ENCODE peak calls at places on chromosome X, in seven cellular contexts. H, A, L, W, R, G and V are unnamed samples.

GRCh38 chrX:129665916-129666644 is 11.3 kb upstream of the APLN start:
- DNase-seq in A (peak; percentile 78), G (no peak), H (peak; percentile 90), L (no peak), R (no peak), W (no peak), V (no peak)

GRCh38 chrX:97895751-97896150 is 1012.0 kb downstream of the RPA4 start:
- DNase-seq in R (no peak), W (no peak), A (peak; percentile 61), H (peak; percentile 19), G (no peak), L (no peak), V (no peak)

GRCh38 chrX:30643313-30643821 is 9.9 kb upstream of the GK start:
- DNase-seq in G (no peak), R (no peak), L (no peak), H (peak; percentile 88), A (peak; percentile 85), W (no peak), V (no peak)

GRCh38 chrX:9947395-9947794 is 19.8 kb upstream of the CLDN34 start:
- DNase-seq in W (no peak), G (no peak), H (no peak), L (no peak), A (no peak), R (no peak), V (no peak)

GRCh38 chrX:19670854-19671620 is 155.7 kb upstream of the MAP3K15 start:
- DNase-seq in L (peak; percentile 18), R (peak; percentile 55), H (peak; percentile 80), G (peak; percentile 19), W (no peak), A (peak; percentile 78), V (no peak)

GRCh38 chrX:57573754-57574153 is 18.1 kb upstream of the ZXDB start:
- DNase-seq in R (no peak), G (no peak), H (peak; percentile 44), A (no peak), L (no peak), W (peak; percentile 29), V (no peak)

GRCh38 chrX:29851971-29852605 is 363.3 kb upstream of the MAGEB2 start:
- DNase-seq in A (no peak), G (no peak), W (no peak), H (no peak), L (no peak), R (no peak), V (no peak)

GRCh38 chrX:47571215-47571614 is 10.2 kb downstream of the ARAF start:
- DNase-seq in L (no peak), R (no peak), W (no peak), A (no peak), H (no peak), G (no peak), V (no peak)

GRCh38 chrX:15908891-15909290 is 54.3 kb upstream of the AP1S2 start:
- DNase-seq in R (no peak), H (peak; percentile 21), G (no peak), W (no peak), A (no peak), L (no peak), V (no peak)

GRCh38 chrX:133214316-133214715 is 3.8 kb downstream of the TFDP3 start:
- DNase-seq in G (no peak), R (no peak), W (no peak), A (peak; percentile 16), L (no peak), H (no peak), V (no peak)

GRCh38 chrX:85112270-85112669 is 108.6 kb downstream of the APOOL start:
- DNase-seq in R (peak; percentile 55), L (no peak), H (no peak), A (no peak), W (no peak), G (no peak), V (no peak)

GRCh38 chrX:15737957-15738685 is at the start of gene CA5B:
- DNase-seq in H (peak; percentile 86), R (peak; percentile 99), W (peak; percentile 95), L (peak; percentile 94), G (peak; percentile 88), A (peak; percentile 82), V (peak; percentile 87)

GRCh38 chrX:135974279-135974856 is 580 bp upstream of the MMGT1 start:
- DNase-seq in L (peak; percentile 80), R (peak; percentile 78), G (peak; percentile 61), W (peak; percentile 64), A (peak; percentile 57), H (peak; percentile 55), V (peak; percentile 85)

GRCh38 chrX:155218777-155219176 is 2.5 kb downstream of the VBP1 start:
- DNase-seq in A (no peak), L (no peak), W (no peak), R (no peak), H (no peak), G (no peak), V (no peak)

GRCh38 chrX:78333521-78333920 is 6.1 kb upstream of the CYSLTR1 start:
- DNase-seq in G (no peak), W (no peak), L (no peak), H (peak; percentile 55), R (no peak), A (no peak), V (no peak)

GRCh38 chrX:81237516-81237915 is 35.6 kb downstream of the SH3BGRL start:
- DNase-seq in A (no peak), L (no peak), G (no peak), H (no peak), R (no peak), W (no peak), V (no peak)

GRCh38 chrX:45748443-45748842 is 547.8 kb upstream of the DIPK2B start:
- DNase-seq in A (no peak), W (no peak), G (no peak), R (no peak), L (no peak), H (peak; percentile 11), V (no peak)

GRCh38 chrX:82961129-82961528 is 547.0 kb upstream of the POU3F4 start:
- DNase-seq in G (no peak), L (no peak), H (no peak), A (no peak), W (no peak), R (no peak), V (no peak)

GRCh38 chrX:136931661-136932060 is 51.1 kb upstream of the RBMX start:
- DNase-seq in R (no peak), H (no peak), L (no peak), A (no peak), W (no peak), G (no peak), V (no peak)

GRCh38 chrX:71936632-71937031 is 26.0 kb downstream of the NHSL2 start:
- DNase-seq in R (no peak), L (no peak), W (no peak), H (no peak), G (no peak), A (no peak), V (no peak)

GRCh38 chrX:28880136-28880535 is 292.9 kb downstream of the IL1RAPL1 start:
- DNase-seq in G (no peak), A (no peak), W (no peak), L (no peak), R (no peak), H (peak; percentile 46), V (no peak)

GRCh38 chrX:75067931-75068330 is 88.2 kb downstream of the ABCB7 start:
- DNase-seq in L (no peak), W (no peak), A (peak; percentile 3), H (peak; percentile 33), G (no peak), R (no peak), V (no peak)

GRCh38 chrX:94204524-94204923 is 530.5 kb downstream of the FAM133A start:
- DNase-seq in W (no peak), R (no peak), H (no peak), L (no peak), G (no peak), A (no peak), V (no peak)

GRCh38 chrX:43279341-43279808 is 376.7 kb upstream of the MAOA start:
- DNase-seq in H (no peak), L (no peak), W (no peak), R (no peak), A (no peak), G (no peak), V (no peak)

GRCh38 chrX:103063191-103063845 is 653 bp downstream of the BEX1 start:
- DNase-seq in H (peak; percentile 48), L (no peak), R (no peak), G (no peak), A (peak; percentile 11), W (peak; percentile 3), V (peak; percentile 9)
- TF ChIP-seq CTCF in H (no peak), L (no peak), R (no peak), G (no peak), A (no peak), W (no peak), V (no peak)

DNA sequence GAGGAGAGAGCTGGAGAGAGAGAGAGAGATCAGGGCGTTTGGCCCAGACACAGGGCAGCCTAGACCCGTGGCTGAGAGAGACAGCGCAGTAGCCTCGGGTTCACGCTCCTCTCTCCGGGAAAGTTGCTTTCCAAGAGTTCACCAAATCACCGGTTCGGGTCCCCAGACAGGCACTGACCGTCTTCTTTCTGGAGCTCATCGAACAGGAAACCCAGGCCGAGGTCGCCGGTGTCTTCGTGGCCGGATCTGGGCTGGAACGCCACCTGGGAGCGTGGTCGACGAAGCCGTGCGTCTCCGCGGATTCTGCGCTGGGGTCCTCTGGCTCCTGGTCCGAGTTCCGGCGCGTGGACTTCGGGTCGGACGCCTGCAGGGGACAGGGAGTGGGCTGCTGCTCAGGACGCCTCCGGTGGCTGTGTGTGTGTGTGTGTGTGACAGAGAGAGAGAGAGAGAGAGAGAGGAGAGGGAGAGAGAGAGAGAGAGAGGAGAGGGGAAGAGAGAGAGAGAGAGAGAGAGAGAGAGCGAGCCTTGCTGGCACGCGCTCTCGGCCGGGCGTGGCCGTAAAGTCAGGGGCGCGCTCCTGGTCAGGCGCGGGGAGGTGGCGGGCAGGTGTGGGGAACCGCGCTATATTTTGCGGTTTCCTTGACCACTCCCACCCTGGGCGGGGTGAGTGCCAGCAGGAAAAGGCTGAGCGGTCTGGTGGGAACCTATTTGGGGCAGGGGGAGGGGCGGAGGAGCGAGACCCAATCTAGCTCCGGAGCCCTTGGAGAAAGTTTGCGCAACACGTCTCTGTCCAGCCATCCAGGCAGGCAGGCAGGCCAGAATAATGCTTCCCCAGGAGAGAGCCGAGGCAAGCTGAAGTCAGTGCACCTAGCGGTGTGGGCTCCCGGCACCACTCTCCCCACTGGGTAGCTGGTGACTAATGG is 62.1 kb downstream of the RHOXF2B start:
- DNase-seq in H (no peak), R (no peak), G (no peak), L (no peak), A (no peak), W (peak; percentile 4), V (no peak)
- TF ChIP-seq CTCF in H (no peak), R (no peak), G (no peak), L (no peak), A (no peak), W (no peak), V (no peak)

GRCh38 chrX:134603806-134604700 is 54.2 kb downstream of the PLAC1 start:
- DNase-seq in A (peak; percentile 96), L (no peak), H (peak; percentile 93), G (no peak), R (no peak), W (no peak), V (no peak)
- TF ChIP-seq CTCF in A (peak; percentile 49), L (no peak), H (peak; percentile 39), G (no peak), R (no peak), W (no peak), V (no peak)

DNA sequence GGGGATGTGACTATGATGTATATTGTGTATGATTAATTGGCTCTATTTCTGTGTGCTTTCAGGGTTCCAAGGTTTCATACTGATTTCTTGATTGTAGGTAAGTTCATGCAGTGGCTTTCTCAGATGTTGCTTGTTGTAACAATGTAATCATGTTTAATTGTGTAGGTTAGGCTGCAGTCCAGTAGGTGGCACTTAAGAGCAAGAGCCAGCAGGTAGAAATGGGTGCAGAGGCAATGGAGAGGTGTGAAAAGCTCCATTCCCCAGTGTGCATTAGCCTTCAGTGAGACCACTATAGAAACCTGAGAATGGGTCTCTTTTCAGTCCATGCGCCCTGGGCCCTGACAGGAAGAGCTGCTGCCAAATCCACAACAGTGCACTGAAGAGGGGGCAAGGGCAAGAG is 28.2 kb downstream of the DCAF12L2 start:
- DNase-seq in A (no peak), R (no peak), G (no peak), H (peak; percentile 0), W (no peak), L (no peak), V (no peak)
- TF ChIP-seq CTCF in A (no peak), R (no peak), G (no peak), H (no peak), W (no peak), L (no peak), V (peak; percentile 68)